ENCODE peak calls at places on chromosome 3, in seven cellular contexts. X is DND-41; P is esophagus muscularis mucosa; M is adrenal gland; D is naive thymus-derived CD4-positive, alpha-beta T cell; S is HepG2; C is breast epithelium. Y is an unnamed sample. For H3K9me3 and H3K4me1, the result is how much of the 10 kb centered on the place peaks cover.

GRCh38 chr3:131705558-131706051 is 202.8 kb upstream of the MRPL3 start:
- DNase-seq in D (no peak), S (no peak), P (no peak), C (no peak), X (no peak), M (no peak), Y (no peak)

GRCh38 chr3:132867526-132867925 is 145.3 kb upstream of the NPHP3 start:
- DNase-seq in C (no peak), S (no peak), D (no peak), M (no peak), P (no peak), X (no peak), Y (no peak)

GRCh38 chr3:37107846-37108245 is 66.5 kb downstream of the LRRFIP2 start:
- DNase-seq in D (no peak), X (no peak), M (no peak), S (no peak), P (no peak), C (no peak), Y (no peak)

GRCh38 chr3:149744630-149745029 is 7.7 kb downstream of the COMMD2 start:
- DNase-seq in X (no peak), P (no peak), D (no peak), C (no peak), M (no peak), S (no peak), Y (no peak)

GRCh38 chr3:155745795-155746550 is 1.1 kb upstream of the PLCH1 start:
- DNase-seq in X (no peak), D (no peak), S (peak), P (no peak), M (no peak), C (no peak), Y (no peak)

GRCh38 chr3:107676469-107677309 is 153.9 kb downstream of the BBX start:
- DNase-seq in M (no peak), C (no peak), X (no peak), D (no peak), S (peak), P (no peak), Y (no peak)

GRCh38 chr3:28018925-28019718 is 222.3 kb upstream of the CMC1 start:
- DNase-seq in D (no peak), S (no peak), C (no peak), P (no peak), M (no peak), X (no peak), Y (no peak)

GRCh38 chr3:194080913-194081800 is 54.8 kb upstream of the HES1 start:
- DNase-seq in C (no peak), D (no peak), M (no peak), S (no peak), X (no peak), P (no peak), Y (no peak)

GRCh38 chr3:181103605-181104004 is 114.1 kb upstream of the DNAJC19 start:
- DNase-seq in P (no peak), D (no peak), C (no peak), M (no peak), S (peak), X (peak), Y (no peak)

GRCh38 chr3:18297131-18297530 is 128.0 kb downstream of the SATB1 start:
- DNase-seq in S (no peak), M (no peak), X (no peak), C (no peak), D (no peak), P (no peak), Y (no peak)

GRCh38 chr3:39101022-39101689 is 6.3 kb downstream of the GORASP1 start:
- DNase-seq in S (peak), M (peak), P (peak), D (no peak), X (peak), C (no peak), Y (no peak)

GRCh38 chr3:170585008-170585936 is 603 bp downstream of the SLC7A14 start:
- DNase-seq in P (no peak), M (no peak), S (no peak), C (no peak), X (no peak), D (no peak), Y (peak)

GRCh38 chr3:56664823-56665222 is 18.2 kb downstream of the TASOR start:
- DNase-seq in P (no peak), S (no peak), C (no peak), D (no peak), M (no peak), X (no peak), Y (no peak)

GRCh38 chr3:196640501-196640968 is 1.0 kb downstream of the NRROS start:
- DNase-seq in S (no peak), D (peak), P (no peak), C (no peak), M (no peak), X (peak), Y (no peak)

GRCh38 chr3:120177907-120178306 is 83.7 kb upstream of the GSK3B start:
- DNase-seq in D (no peak), M (no peak), S (peak), C (no peak), X (no peak), P (peak), Y (no peak)

GRCh38 chr3:192215-192929 is 4.2 kb upstream of the CHL1 start:
- DNase-seq in M (no peak), S (no peak), D (no peak), P (no peak), X (no peak), C (no peak), Y (no peak)
- H3K9me3 ChIP-seq in M (under half), S (under half), D (under half), P (under half), X (under half), C (under half), Y (under half)

GRCh38 chr3:8560608-8561007 is 59.0 kb downstream of the LMCD1 start:
- DNase-seq in D (no peak), C (no peak), P (no peak), M (no peak), X (no peak), S (no peak), Y (peak)
- H3K4me1 ChIP-seq in D (under half), C (under half), P (under half), M (under half), X (under half), S (under half), Y (under half)

GRCh38 chr3:73623316-73623715 is 1.4 kb downstream of the PDZRN3 start:
- DNase-seq in P (no peak), M (no peak), C (no peak), S (no peak), D (no peak), X (no peak), Y (peak)
- H3K27ac ChIP-seq in P (peak), M (peak), C (peak), S (no peak), D (no peak), X (no peak), Y (peak)

GRCh38 chr3:157089455-157090221 is 70.3 kb downstream of the CCNL1 start:
- DNase-seq in S (no peak), C (no peak), X (no peak), M (peak), D (peak), P (no peak), Y (peak)
- H3K9me3 ChIP-seq in S (under half), C (under half), X (under half), M (under half), D (under half), P (under half), Y (under half)

GRCh38 chr3:114567774-114568173 is 273.9 kb downstream of the TIGIT start:
- DNase-seq in D (no peak), S (no peak), P (no peak), M (no peak), X (no peak), C (no peak), Y (no peak)

GRCh38 chr3:114572364-114573062 is 278.7 kb downstream of the TIGIT start:
- DNase-seq in M (no peak), C (no peak), D (no peak), X (no peak), S (no peak), P (no peak), Y (no peak)

GRCh38 chr3:114566162-114566755 is 272.4 kb downstream of the TIGIT start:
- DNase-seq in X (no peak), C (no peak), M (no peak), P (no peak), S (no peak), D (no peak), Y (no peak)

GRCh38 chr3:114571363-114571762 is 277.5 kb downstream of the TIGIT start:
- DNase-seq in C (no peak), S (no peak), M (no peak), X (no peak), D (no peak), P (no peak), Y (no peak)

DNA sequence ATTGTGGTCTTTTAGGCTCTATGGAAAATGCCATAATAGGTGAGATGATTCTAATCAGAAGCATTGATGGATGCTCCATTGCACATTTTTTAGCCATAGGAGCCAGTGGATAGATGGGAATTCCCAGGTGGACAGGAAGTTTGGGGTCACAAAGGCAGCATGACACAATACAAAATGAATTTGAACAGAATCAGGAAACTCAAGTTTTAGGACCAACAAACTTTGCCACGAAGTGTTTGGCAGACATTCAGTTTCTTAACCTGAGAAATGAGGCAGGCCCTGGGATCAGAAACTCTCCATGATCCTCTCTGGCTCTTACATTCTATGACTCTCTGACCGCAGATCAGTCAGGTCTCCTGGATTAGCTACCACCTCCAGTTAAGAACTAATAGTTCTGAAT is 275.4 kb downstream of the TIGIT start:
- DNase-seq in P (no peak), D (no peak), M (no peak), X (no peak), S (no peak), C (no peak), Y (no peak)
- H3K4me1 ChIP-seq in P (under half), D (under half), M (under half), X (under half), S (under half), C (under half), Y (under half)

DNA sequence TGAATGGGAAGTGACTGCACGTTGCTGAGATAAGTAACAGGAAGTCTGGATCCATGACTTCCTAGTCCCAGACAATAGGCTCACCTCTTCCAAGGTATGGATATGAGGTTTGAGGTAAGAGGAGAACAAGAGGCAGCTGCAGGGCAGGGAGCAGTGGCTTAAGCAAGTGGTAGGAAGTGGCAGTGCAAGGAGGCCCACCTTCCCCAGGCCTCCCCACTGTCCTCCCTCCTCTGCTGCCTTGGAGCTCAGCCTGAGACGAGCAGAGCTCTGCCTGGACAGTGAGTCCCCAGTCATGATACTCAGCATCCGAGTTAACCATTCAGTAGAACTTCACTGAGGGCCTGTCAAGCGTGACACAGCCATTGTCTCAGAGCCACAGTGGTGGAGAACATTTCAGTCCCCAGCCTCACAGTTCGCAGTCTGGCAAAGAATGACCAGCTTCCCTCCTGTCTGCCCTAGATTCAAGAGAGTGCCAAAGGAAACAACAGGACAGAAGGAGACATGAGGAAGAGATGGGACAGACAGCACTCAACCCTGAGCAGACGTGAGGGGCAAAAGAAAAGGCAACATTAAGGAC is 41.4 kb upstream of the BOC start:
- DNase-seq in C (no peak), P (peak), S (no peak), M (no peak), D (no peak), X (no peak), Y (no peak)
- H3K27ac ChIP-seq in C (peak), P (peak), S (no peak), M (no peak), D (no peak), X (no peak), Y (no peak)

DNA sequence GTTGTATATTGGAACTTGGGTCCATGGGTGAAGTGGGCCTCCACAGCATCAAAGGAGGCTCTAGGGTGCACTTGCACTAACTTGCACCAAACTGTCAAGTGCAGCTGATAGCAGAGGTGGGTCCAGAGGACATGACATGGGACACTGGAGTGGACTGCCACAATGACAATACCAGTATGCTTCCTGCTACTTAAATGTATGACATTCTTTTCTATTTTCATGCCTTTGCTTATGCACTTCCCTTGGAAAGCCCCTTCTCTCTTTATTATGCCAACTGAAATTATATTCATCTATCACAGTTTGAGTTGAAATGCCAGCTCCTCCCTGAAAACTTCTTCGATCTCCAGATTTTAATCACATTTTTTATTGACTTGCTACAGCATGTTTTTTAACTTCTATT is 101.8 kb downstream of the CFAP20DC start:
- DNase-seq in M (no peak), P (no peak), S (no peak), D (no peak), X (no peak), C (no peak), Y (no peak)
- H3K9me3 ChIP-seq in M (under half), P (under half), S (under half), D (under half), X (under half), C (under half), Y (under half)

DNA sequence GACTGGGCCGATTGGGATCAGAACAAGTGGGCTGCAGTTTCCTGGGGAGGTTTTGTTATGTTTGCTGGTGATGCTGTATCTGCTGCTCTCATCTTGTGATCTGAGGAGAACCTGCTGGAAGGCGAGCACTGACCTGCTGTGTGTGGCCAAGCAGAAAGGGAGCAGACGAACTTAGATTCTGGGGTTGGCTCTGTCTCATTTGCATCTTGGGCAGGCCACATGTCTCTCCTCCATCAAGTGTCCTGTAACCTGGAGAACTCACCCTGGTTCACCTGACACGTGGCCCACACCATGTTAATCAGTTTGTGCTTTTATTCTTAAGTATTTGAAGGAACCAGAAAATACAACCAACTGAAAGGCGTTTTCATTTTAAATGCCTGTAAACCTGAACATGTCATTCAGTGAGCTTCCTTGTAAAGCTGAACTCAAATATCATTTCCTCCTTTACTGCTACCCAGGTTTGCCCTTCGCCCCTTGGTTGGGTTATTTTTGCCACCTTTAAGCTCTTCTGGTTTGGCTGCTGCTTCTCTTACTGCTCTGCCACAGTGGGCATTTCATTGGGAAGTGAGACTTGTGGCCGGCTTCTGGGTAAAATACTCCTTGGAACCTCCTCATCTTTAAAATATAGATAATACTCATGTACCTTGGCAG is 33.5 kb upstream of the TRAK1 start:
- DNase-seq in D (no peak), C (no peak), S (no peak), X (no peak), M (peak), P (no peak), Y (peak)
- H3K4me1 ChIP-seq in D (under half), C (under half), S (half or more), X (under half), M (under half), P (half or more), Y (under half)

GRCh38 chr3:152843955-152844354 is 9.0 kb downstream of the P2RY1 start:
- DNase-seq in S (no peak), P (no peak), M (no peak), C (no peak), X (no peak), D (no peak), Y (no peak)
- H3K27ac ChIP-seq in S (no peak), P (no peak), M (no peak), C (no peak), X (no peak), D (no peak), Y (no peak)

Y was measured in right cardiac atrium.